ENCODE peak calls at places on chromosome X, in ten cellular contexts. P is stimulated activated CD8-positive, alpha-beta memory T cell treated with anti-CD3 and anti-CD28 coated beads, Interleukin-7, amount 100 ng/mL, for 24 hours; U is adipocyte; F is iris pigment epithelial cell; Z is MV-4-11; B is activated CD4-positive, alpha-beta T cell treated with anti-CD3 and anti-CD28 coated beads, Interleukin-2, amount 50 U/mL, for 4 hours; N is stromal cell of bone marrow; J is NCI-H1105; W is activated naive CD8-positive, alpha-beta T cell treated with anti-CD3 and anti-CD28 coated beads, Interleukin-2, amount 50 U/mL, for 24 hours; H is endothelial cell. E is an unnamed sample.
A peak's percentile ranks its signal among the peaks of the same experiment; 100 is the strongest.

GRCh38 chrX:13742397-13743176 is 8.0 kb downstream of the OFD1 start:
- DNase-seq in U (no peak), N (no peak), Z (peak; percentile 44), B (peak; percentile 36), F (no peak), J (no peak), P (no peak), H (no peak), W (peak; percentile 13), E (peak; percentile 19)

GRCh38 chrX:47278684-47279083 is 45.9 kb downstream of the USP11 start:
- DNase-seq in W (no peak), N (no peak), Z (no peak), U (peak; percentile 65), F (peak; percentile 64), J (no peak), B (no peak), P (no peak), H (no peak), E (no peak)

GRCh38 chrX:104522386-104522785 is 43.6 kb upstream of the IL1RAPL2 start:
- DNase-seq in U (no peak), W (no peak), P (no peak), Z (no peak), F (no peak), B (no peak), J (no peak), N (no peak), H (no peak), E (no peak)

GRCh38 chrX:131746491-131746968 is 202.7 kb downstream of the OR13H1 start:
- DNase-seq in W (no peak), N (peak; percentile 45), U (peak; percentile 78), J (peak; percentile 59), B (no peak), F (peak; percentile 62), Z (no peak), P (no peak), H (no peak), E (no peak)

GRCh38 chrX:96372313-96373046 is 312.2 kb upstream of the DIAPH2 start:
- DNase-seq in F (peak; percentile 63), H (peak; percentile 15), P (no peak), B (no peak), Z (peak; percentile 55), N (peak; percentile 41), J (peak; percentile 0), U (peak; percentile 80), W (no peak), E (no peak)

GRCh38 chrX:82816572-82816971 is 691.5 kb upstream of the POU3F4 start:
- DNase-seq in H (no peak), J (no peak), Z (no peak), N (no peak), U (no peak), W (no peak), P (no peak), F (peak; percentile 52), B (no peak), E (no peak)

GRCh38 chrX:153486163-153486562 is 8.6 kb upstream of the BGN start:
- DNase-seq in W (no peak), U (no peak), N (no peak), F (no peak), Z (no peak), J (no peak), H (no peak), P (no peak), B (no peak), E (no peak)

GRCh38 chrX:15158736-15159406 is 111.0 kb downstream of the ASB9 start:
- DNase-seq in H (no peak), B (peak; percentile 0), P (no peak), U (no peak), N (no peak), F (no peak), Z (no peak), W (peak; percentile 6), J (no peak), E (no peak)

GRCh38 chrX:155293771-155294170 is 29.5 kb upstream of the RAB39B start:
- DNase-seq in F (no peak), W (no peak), N (no peak), B (no peak), Z (no peak), J (no peak), H (no peak), P (no peak), U (no peak), E (no peak)

GRCh38 chrX:130682990-130683389 is 220.0 kb downstream of the ENOX2 start:
- DNase-seq in N (peak; percentile 11), F (peak; percentile 52), P (no peak), W (no peak), B (no peak), Z (no peak), U (no peak), H (no peak), J (no peak), E (no peak)

GRCh38 chrX:40922307-40922706 is 162.9 kb upstream of the USP9X start:
- DNase-seq in B (no peak), W (no peak), F (peak; percentile 91), P (no peak), J (no peak), Z (no peak), H (no peak), U (peak; percentile 9), N (no peak), E (no peak)

GRCh38 chrX:41922125-41922521 is 1.2 kb downstream of the CASK start:
- DNase-seq in U (peak; percentile 60), H (peak; percentile 2), P (no peak), W (peak; percentile 30), Z (peak; percentile 3), B (no peak), F (peak; percentile 46), N (no peak), J (no peak), E (peak; percentile 9)

GRCh38 chrX:76148753-76149152 is 24.1 kb upstream of the PBDC1 start:
- DNase-seq in P (no peak), H (peak; percentile 6), B (peak; percentile 8), U (peak; percentile 27), W (peak; percentile 23), F (peak; percentile 39), J (no peak), N (no peak), Z (peak; percentile 18), E (peak; percentile 4)

GRCh38 chrX:109847257-109848187 is 114.5 kb upstream of the ACSL4 start:
- DNase-seq in B (no peak), U (peak; percentile 86), Z (peak; percentile 6), N (peak; percentile 52), F (peak; percentile 66), W (no peak), J (no peak), P (no peak), H (no peak), E (no peak)

GRCh38 chrX:84865113-84865512 is 138.6 kb upstream of the APOOL start:
- DNase-seq in W (no peak), P (no peak), F (peak; percentile 59), B (no peak), U (no peak), H (no peak), J (peak; percentile 26), Z (no peak), N (no peak), E (no peak)

GRCh38 chrX:39679497-39680157 is 418.1 kb downstream of the BCOR start:
- DNase-seq in P (no peak), H (no peak), N (no peak), F (no peak), U (no peak), Z (no peak), B (no peak), J (no peak), W (no peak), E (no peak)

GRCh38 chrX:103063191-103063845 is 653 bp downstream of the BEX1 start:
- DNase-seq in N (peak; percentile 9), W (peak; percentile 3), H (peak; percentile 20), F (peak; percentile 39), Z (peak; percentile 25), B (no peak), J (peak; percentile 59), U (peak; percentile 56), P (no peak), E (no peak)

GRCh38 chrX:132716006-132716405 is 227.2 kb upstream of the MBNL3 start:
- DNase-seq in H (no peak), J (no peak), B (no peak), F (no peak), N (no peak), U (peak; percentile 26), W (no peak), Z (no peak), P (no peak), E (no peak)

GRCh38 chrX:22699591-22700091 is 300.1 kb upstream of the DDX53 start:
- DNase-seq in B (no peak), U (peak; percentile 88), F (peak; percentile 22), P (no peak), H (no peak), N (peak; percentile 77), W (no peak), Z (no peak), J (no peak), E (no peak)